ENCODE peak calls at places on chromosomes 5 and 9, in four cellular contexts. Y is right atrium auricular region, W is HFF-Myc, X is WERI-Rb-1. F is an unnamed sample.

GRCh38 chr9:2015581-2016410 is 649 bp downstream of the SMARCA2 start:
- DNase-seq in Y (peak), W (no peak), X (peak), F (peak)

GRCh38 chr5:12526113-12526512 is 621.9 kb upstream of the CTNND2 start:
- DNase-seq in Y (no peak), W (no peak), X (no peak), F (no peak)

GRCh38 chr9:2093920-2094597 is 78.9 kb downstream of the SMARCA2 start:
- DNase-seq in Y (no peak), W (no peak), X (no peak), F (no peak)

GRCh38 chr9:20624201-20625002 is 2.1 kb upstream of the MLLT3 start:
- DNase-seq in Y (peak), W (peak), X (peak), F (no peak)

GRCh38 chr9:89592963-89593775 is 11.6 kb upstream of the GADD45G start:
- DNase-seq in Y (peak), W (no peak), X (peak), F (no peak)

GRCh38 chr5:8600843-8601242 is 731.9 kb downstream of the MTRR start:
- DNase-seq in Y (no peak), W (no peak), X (no peak), F (no peak)

GRCh38 chr5:2746642-2747041 is 4.8 kb downstream of the IRX2 start:
- DNase-seq in Y (no peak), W (no peak), X (no peak), F (no peak)

GRCh38 chr5:5883562-5883961 is 461.1 kb downstream of the ICE1 start:
- DNase-seq in Y (no peak), W (no peak), X (no peak), F (no peak)

DNA sequence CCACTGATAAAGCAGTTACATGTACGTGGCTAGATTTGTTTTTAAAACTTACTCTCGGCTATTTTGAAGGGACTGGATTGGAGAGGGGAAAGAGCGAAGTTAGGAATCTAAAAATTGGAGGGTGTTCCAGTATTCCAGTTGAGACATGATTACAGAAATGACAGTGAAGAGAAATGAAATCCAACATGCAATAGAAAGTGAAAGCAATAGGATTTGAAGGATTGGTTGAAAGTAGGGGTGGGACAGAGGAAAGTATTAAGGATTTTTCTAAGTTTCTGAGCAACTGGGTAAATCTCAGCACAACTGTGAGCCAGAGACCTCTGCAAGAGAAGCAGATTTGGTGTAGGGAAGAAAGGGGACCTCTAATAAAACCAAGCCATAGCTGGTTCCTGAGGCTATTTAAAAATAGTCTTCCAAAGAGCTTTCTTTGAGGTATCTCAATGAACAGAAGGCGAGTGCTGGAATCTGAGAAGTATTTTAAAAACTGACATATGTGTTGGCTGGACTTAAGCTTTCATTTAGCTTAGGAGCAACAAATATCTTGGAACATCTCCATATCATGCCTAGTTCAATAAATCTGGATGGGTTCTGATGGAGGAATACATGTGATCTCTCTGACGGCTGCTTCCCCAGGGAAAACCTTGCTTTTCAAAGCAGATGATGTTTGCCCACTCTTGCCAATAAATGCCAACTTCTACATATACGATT is 110.4 kb upstream of the IFNK start:
- DNase-seq in Y (no peak), W (no peak), X (no peak), F (no peak)
- H3K4me3 ChIP-seq in Y (peak), W (no peak), X (no peak), F (peak)

GRCh38 chr5:42636425-42636824 is 120.2 kb upstream of the CCDC152 start:
- DNase-seq in Y (no peak), W (no peak), X (no peak), F (no peak)
- TF ChIP-seq CTCF in Y (peak), W (peak), X (no peak), F (no peak)

GRCh38 chr5:158124606-158125316 is 265.8 kb upstream of the CLINT1 start:
- DNase-seq in Y (no peak), W (no peak), X (no peak), F (no peak)
- H3K4me3 ChIP-seq in Y (no peak), W (no peak), X (no peak), F (no peak)

GRCh38 chr5:77909237-77909636 is 133.1 kb upstream of the TBCA start:
- DNase-seq in Y (no peak), W (no peak), X (no peak), F (no peak)

GRCh38 chr5:77906806-77907205 is 130.7 kb upstream of the TBCA start:
- DNase-seq in Y (no peak), W (no peak), X (no peak), F (no peak)

GRCh38 chr5:77910789-77911188 is 134.7 kb upstream of the TBCA start:
- DNase-seq in Y (no peak), W (no peak), X (no peak), F (no peak)

GRCh38 chr5:77908787-77909186 is 132.6 kb upstream of the TBCA start:
- DNase-seq in Y (no peak), W (no peak), X (no peak), F (no peak)

DNA sequence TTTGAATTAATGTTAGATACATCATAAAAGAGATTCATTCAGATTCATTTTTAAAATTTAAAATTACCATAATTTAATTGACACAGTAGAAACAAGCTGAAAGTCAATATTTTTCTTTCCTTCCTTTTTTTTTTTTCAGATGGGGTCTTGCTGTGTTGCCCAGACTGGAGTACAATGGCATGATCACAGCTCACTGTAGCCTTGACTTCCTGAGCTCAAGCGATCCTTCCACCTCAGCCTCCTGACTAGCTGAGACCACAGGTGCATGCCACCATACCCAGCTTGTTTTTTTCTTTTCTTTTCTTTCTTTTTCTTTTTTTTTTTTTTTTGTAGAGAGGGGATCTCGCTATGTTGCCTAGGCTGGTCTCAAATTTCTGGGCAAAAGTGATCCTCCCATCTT is 131.6 kb upstream of the TBCA start:
- DNase-seq in Y (no peak), W (no peak), X (no peak), F (no peak)
- TF ChIP-seq CTCF in Y (no peak), W (no peak), X (no peak), F (no peak)